ENCODE peak calls at places on chromosomes 1 and 21, in ten cellular contexts. J, E, B, A, C, V, S, M, F and X are unnamed samples.

GRCh38 chr1:172951728-172952365 is 98.9 kb downstream of the TNFSF18 start:
- DNase-seq in J (no peak), E (peak), B (peak), A (no peak), C (no peak), V (no peak), S (peak), M (peak), F (peak), X (peak)

GRCh38 chr1:189816558-189816957 is 661.1 kb downstream of the BRINP3 start:
- DNase-seq in J (no peak), E (no peak), B (no peak), A (no peak), C (no peak), V (no peak), S (no peak), M (no peak), F (no peak), X (no peak)

GRCh38 chr1:10217748-10218441 is 7.5 kb downstream of the KIF1B start:
- DNase-seq in J (no peak), E (no peak), B (peak), A (no peak), C (no peak), V (no peak), S (no peak), M (peak), F (peak), X (peak)

GRCh38 chr1:84726593-84727275 is 36.5 kb upstream of the SSX2IP start:
- DNase-seq in J (no peak), E (no peak), B (no peak), A (no peak), C (no peak), V (no peak), S (peak), M (peak), F (peak), X (peak)

GRCh38 chr1:50827546-50827945 is 132.5 kb downstream of the FAF1 start:
- DNase-seq in J (no peak), E (no peak), B (no peak), A (no peak), C (no peak), V (no peak), S (no peak), M (no peak), F (no peak), X (no peak)

GRCh38 chr1:46492871-46493270 is 3.2 kb downstream of the DMBX1 start:
- DNase-seq in J (no peak), E (no peak), B (no peak), A (no peak), C (no peak), V (no peak), S (no peak), M (no peak), F (no peak), X (no peak)

GRCh38 chr1:91402023-91402422 is 2.6 kb downstream of the HFM1 start:
- DNase-seq in J (no peak), E (no peak), B (peak), A (no peak), C (no peak), V (no peak), S (peak), M (peak), F (peak), X (peak)

GRCh38 chr1:29129916-29130315 is 6.2 kb upstream of the TMEM200B start:
- DNase-seq in J (no peak), E (no peak), B (no peak), A (no peak), C (no peak), V (no peak), S (no peak), M (no peak), F (no peak), X (peak)

GRCh38 chr21:25441835-25442234 is 165.4 kb downstream of the MRPL39 start:
- DNase-seq in J (no peak), E (no peak), B (no peak), A (no peak), C (no peak), V (no peak), S (no peak), M (no peak), F (no peak), X (no peak)

GRCh38 chr1:35554261-35555211 is 2.7 kb downstream of the KIAA0319L start:
- DNase-seq in J (no peak), E (peak), B (peak), A (no peak), C (no peak), V (no peak), S (no peak), M (no peak), F (no peak), X (no peak)

GRCh38 chr1:1286313-1287261 is 6.4 kb downstream of the SCNN1D start:
- DNase-seq in J (no peak), E (no peak), B (no peak), A (no peak), C (peak), V (no peak), S (no peak), M (no peak), F (no peak), X (no peak)
- TF ChIP-seq CTCF in J (no peak), E (no peak), B (no peak), A (no peak), C (no peak), V (no peak), S (no peak), M (no peak), F (no peak), X (no peak)

GRCh38 chr1:6635161-6635909 is 10.7 kb downstream of the THAP3 start:
- DNase-seq in J (no peak), E (no peak), B (no peak), A (no peak), C (no peak), V (no peak), S (no peak), M (no peak), F (no peak), X (no peak)

GRCh38 chr1:6634278-6635052 is 9.8 kb downstream of the THAP3 start:
- DNase-seq in J (peak), E (peak), B (peak), A (no peak), C (peak), V (peak), S (peak), M (peak), F (peak), X (no peak)

GRCh38 chr1:6638226-6638625 is 13.6 kb downstream of the THAP3 start:
- DNase-seq in J (no peak), E (no peak), B (peak), A (no peak), C (peak), V (no peak), S (no peak), M (peak), F (peak), X (no peak)

GRCh38 chr1:6637770-6638169 is 13.1 kb downstream of the THAP3 start:
- DNase-seq in J (no peak), E (no peak), B (no peak), A (no peak), C (peak), V (no peak), S (no peak), M (no peak), F (no peak), X (no peak)

GRCh38 chr1:6635910-6636760 is 11.5 kb downstream of the THAP3 start:
- DNase-seq in J (no peak), E (no peak), B (no peak), A (no peak), C (no peak), V (no peak), S (no peak), M (no peak), F (no peak), X (no peak)
- TF ChIP-seq CTCF in J (no peak), E (no peak), B (no peak), A (no peak), C (no peak), V (no peak), S (no peak), M (no peak), F (no peak), X (no peak)

GRCh38 chr1:240030236-240030635 is 61.4 kb upstream of the FMN2 start:
- DNase-seq in J (no peak), E (no peak), B (peak), A (no peak), C (no peak), V (no peak), S (no peak), M (no peak), F (no peak), X (peak)

GRCh38 chr1:240031414-240031813 is 60.3 kb upstream of the FMN2 start:
- DNase-seq in J (no peak), E (no peak), B (no peak), A (no peak), C (no peak), V (no peak), S (peak), M (peak), F (peak), X (peak)

GRCh38 chr1:240031009-240031408 is 60.7 kb upstream of the FMN2 start:
- DNase-seq in J (no peak), E (no peak), B (peak), A (no peak), C (no peak), V (no peak), S (peak), M (peak), F (peak), X (peak)

GRCh38 chr1:240029418-240029817 is 62.3 kb upstream of the FMN2 start:
- DNase-seq in J (no peak), E (no peak), B (no peak), A (no peak), C (no peak), V (no peak), S (no peak), M (no peak), F (peak), X (peak)

DNA sequence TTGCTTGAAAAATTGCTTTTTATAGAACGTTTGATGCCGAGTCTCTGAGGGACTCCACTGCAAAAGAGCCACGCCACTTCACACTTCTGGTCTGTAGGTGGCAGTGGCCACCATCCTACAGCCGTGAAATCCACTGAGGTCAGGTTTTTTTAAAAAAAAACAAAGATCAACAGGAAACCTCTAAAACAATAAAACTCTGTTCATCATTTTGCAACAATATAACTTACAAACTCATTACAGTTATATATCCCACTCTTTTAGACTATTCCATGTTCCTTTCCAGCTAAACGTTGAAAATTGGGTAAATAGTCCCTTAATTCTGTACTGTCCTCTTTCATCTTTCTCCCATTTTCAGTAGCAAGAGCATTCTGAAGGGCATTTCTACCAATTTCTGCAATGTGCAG is 64.6 kb upstream of the FMN2 start:
- DNase-seq in J (peak), E (no peak), B (peak), A (no peak), C (no peak), V (peak), S (peak), M (peak), F (peak), X (peak)
- TF ChIP-seq CTCF in J (peak), E (peak), B (peak), A (peak), C (peak), V (peak), S (peak), M (peak), F (peak), X (peak)

GRCh38 chr1:18398791-18399551 is 81.8 kb upstream of the KLHDC7A start:
- DNase-seq in J (no peak), E (no peak), B (no peak), A (no peak), C (no peak), V (no peak), S (no peak), M (no peak), F (no peak), X (no peak)
- TF ChIP-seq CTCF in J (peak), E (no peak), B (no peak), A (no peak), C (no peak), V (peak), S (no peak), M (no peak), F (no peak), X (no peak)

DNA sequence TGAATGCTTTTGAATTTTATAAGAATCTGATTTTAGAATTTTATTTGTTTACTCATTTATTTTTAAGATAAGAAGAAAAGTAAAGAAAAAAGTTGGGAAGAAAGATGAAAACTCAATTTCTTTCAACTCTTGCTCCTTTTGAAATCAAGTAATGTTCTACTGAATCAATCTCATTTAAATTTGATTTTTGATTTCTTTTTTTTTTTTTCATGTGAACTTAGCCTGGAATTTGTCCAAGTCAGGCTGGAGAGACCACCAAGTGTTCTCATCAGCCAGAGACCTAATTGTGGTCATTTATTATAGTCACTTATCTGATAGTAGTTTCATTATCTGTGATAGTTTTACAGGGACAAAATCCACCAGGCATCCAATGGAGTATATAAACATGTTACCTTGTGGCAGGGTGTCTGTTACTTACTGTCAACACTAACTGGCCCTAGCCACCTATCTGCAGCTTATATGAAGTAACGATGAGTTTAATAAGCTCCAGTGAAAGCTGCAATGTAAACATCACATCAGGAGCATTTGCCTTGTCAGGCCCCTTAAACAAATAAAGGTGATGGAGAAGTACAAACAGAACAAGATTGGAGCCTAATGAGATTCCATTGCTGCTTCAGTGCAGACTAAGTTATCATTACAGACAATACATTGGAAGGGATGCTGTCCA is 39.2 kb downstream of the HLX start:
- DNase-seq in J (no peak), E (no peak), B (no peak), A (no peak), C (no peak), V (no peak), S (no peak), M (no peak), F (no peak), X (no peak)
- TF ChIP-seq CTCF in J (no peak), E (no peak), B (no peak), A (no peak), C (no peak), V (no peak), S (no peak), M (no peak), F (no peak), X (no peak)

GRCh38 chr1:54540891-54541290 is 7.1 kb upstream of the ACOT11 start:
- DNase-seq in J (no peak), E (no peak), B (no peak), A (no peak), C (no peak), V (no peak), S (no peak), M (no peak), F (no peak), X (no peak)

GRCh38 chr1:54542962-54543539 is 5.0 kb upstream of the ACOT11 start:
- DNase-seq in J (no peak), E (no peak), B (peak), A (no peak), C (no peak), V (no peak), S (no peak), M (no peak), F (peak), X (peak)

GRCh38 chr1:54543729-54544496 is 4.1 kb upstream of the ACOT11 start:
- DNase-seq in J (no peak), E (no peak), B (peak), A (no peak), C (no peak), V (no peak), S (peak), M (no peak), F (peak), X (peak)

GRCh38 chr1:54545916-54546635 is 2.0 kb upstream of the ACOT11 start:
- DNase-seq in J (no peak), E (no peak), B (no peak), A (no peak), C (no peak), V (no peak), S (no peak), M (no peak), F (no peak), X (no peak)

GRCh38 chr1:54542120-54542961 is 5.7 kb upstream of the ACOT11 start:
- DNase-seq in J (peak), E (peak), B (peak), A (no peak), C (peak), V (peak), S (peak), M (peak), F (peak), X (peak)
- TF ChIP-seq CTCF in J (no peak), E (no peak), B (no peak), A (peak), C (no peak), V (no peak), S (no peak), M (no peak), F (no peak), X (peak)

DNA sequence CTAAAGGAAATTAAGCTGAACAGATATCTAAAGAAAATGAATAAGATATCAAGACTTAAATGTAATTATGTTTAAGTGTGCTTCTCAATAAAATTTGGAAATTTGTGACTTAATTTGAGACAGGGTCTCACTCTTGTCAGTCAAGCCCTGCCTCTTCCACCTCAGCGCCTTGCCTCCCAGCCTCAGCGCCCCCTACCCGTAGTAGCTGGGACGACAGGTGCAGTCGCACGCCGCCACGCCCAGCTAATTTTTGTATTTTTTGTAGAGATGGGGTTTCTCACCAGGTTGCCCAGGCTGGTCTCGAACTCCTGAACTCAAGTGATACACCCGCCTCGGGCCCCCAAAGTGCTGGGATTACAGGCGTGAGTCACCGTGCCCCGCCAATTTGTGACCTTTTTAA is 117.0 kb downstream of the CLEC20A start:
- DNase-seq in J (no peak), E (no peak), B (no peak), A (no peak), C (peak), V (peak), S (no peak), M (no peak), F (no peak), X (no peak)
- TF ChIP-seq CTCF in J (peak), E (no peak), B (peak), A (no peak), C (no peak), V (peak), S (no peak), M (no peak), F (peak), X (peak)

DNA sequence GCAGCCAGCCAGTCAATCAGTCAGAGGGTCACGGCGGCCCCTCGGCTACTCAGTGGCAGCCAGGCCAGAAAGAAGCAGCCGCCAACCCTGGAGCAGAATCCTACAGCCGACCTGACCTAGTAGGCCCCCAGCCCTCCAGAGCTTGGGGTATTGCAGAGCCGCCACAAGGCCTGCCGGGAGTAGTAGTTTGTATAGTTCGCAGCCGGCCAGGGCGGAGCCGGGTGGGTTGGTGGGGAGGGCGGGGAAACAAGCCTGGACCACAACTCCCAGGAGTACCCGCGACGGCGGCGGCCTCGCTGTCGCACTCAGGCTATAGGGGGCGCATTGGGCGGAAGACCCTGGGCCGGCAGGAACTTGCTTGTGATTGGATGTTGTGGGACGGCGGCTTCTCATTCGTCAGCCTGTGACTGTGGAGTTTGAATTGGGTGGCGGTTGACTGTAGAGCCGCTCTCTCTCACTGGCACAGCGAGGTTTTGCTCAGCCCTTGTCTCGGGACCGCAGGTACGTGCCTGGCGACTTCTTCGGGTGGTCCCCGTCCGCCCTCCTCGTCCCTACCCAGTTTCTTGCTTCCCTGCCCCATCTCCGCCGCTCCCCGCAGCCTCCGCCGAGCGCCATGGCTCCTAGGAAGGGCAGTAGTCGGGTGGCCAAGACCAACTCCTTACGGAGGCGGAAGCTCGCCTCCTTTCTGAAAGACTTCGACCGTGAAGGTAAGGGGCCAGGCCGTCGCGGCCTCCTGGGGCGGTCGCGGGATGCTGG is at the start of gene CDCA8:
- DNase-seq in J (peak), E (peak), B (peak), A (peak), C (peak), V (peak), S (peak), M (peak), F (peak), X (peak)
- TF ChIP-seq CTCF in J (peak), E (peak), B (peak), A (peak), C (peak), V (peak), S (peak), M (peak), F (peak), X (peak)

DNA sequence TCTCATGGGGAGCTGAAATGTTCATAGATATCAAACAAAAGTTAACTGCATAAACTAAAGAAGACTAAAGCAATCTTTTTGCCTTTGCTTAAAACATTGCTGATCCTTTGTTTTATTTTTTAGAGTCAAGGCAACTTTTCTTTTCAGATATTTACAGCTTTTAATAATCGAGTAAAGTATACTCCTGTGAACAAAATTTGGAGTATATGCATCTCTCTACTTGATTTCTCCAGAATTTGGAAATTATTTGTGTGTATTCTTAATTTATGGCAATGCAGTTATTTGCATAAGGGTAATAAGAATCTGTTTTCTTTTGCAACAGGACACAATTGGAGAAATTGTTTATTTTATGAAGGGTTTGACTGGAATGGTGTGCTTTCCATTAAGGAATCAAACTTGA is 4.2 kb upstream of the AQP10 start:
- DNase-seq in J (no peak), E (no peak), B (no peak), A (no peak), C (no peak), V (no peak), S (no peak), M (no peak), F (no peak), X (no peak)
- TF ChIP-seq CTCF in J (no peak), E (no peak), B (no peak), A (no peak), C (no peak), V (no peak), S (no peak), M (no peak), F (no peak), X (no peak)